ENCODE peak calls at places on chromosomes 12 and 14, in four cellular contexts. B, Z, I and A are unnamed samples.

GRCh38 chr14:66038214-66038977 is 447.8 kb upstream of the CCDC196 start:
- DNase-seq in I (peak; percentile 90), Z (peak; percentile 44), B (no peak), A (peak; percentile 1)

GRCh38 chr14:74913986-74914573 is 9.0 kb downstream of the RPS6KL1 start:
- DNase-seq in Z (peak; percentile 82), I (peak; percentile 65), B (no peak), A (peak; percentile 65)

GRCh38 chr14:54048736-54049135 is 92.1 kb upstream of the BMP4 start:
- DNase-seq in B (no peak), Z (no peak), I (no peak), A (no peak)

GRCh38 chr12:570237-570925 is 92.9 kb downstream of the NINJ2 start:
- DNase-seq in Z (peak; percentile 87), I (peak; percentile 88), B (peak; percentile 5), A (peak; percentile 94)

GRCh38 chr14:80475074-80475473 is 263.8 kb upstream of the DIO2 start:
- DNase-seq in Z (peak; percentile 45), B (no peak), I (peak; percentile 9), A (no peak)

GRCh38 chr14:63454863-63455622 is 88.1 kb downstream of the PPP2R5E start:
- DNase-seq in Z (peak; percentile 68), I (peak; percentile 50), B (no peak), A (no peak)

GRCh38 chr12:57836442-57837375 is 9.8 kb downstream of the CTDSP2 start:
- DNase-seq in Z (peak; percentile 70), I (peak; percentile 79), B (peak; percentile 58), A (no peak)

GRCh38 chr14:41586237-41586636 is 20.4 kb upstream of the LRFN5 start:
- DNase-seq in Z (peak; percentile 12), B (no peak), I (no peak), A (peak; percentile 16)

GRCh38 chr12:78229491-78230209 is 399.0 kb downstream of the NAV3 start:
- DNase-seq in Z (peak; percentile 69), B (no peak), I (peak; percentile 38), A (peak; percentile 72)

GRCh38 chr12:91871751-91872150 is 273.9 kb downstream of the BTG1 start:
- DNase-seq in B (no peak), I (no peak), Z (no peak), A (no peak)